ENCODE peak calls at places on chromosomes 7 and 10, in six cellular contexts. One of them, this sample, is unnamed.

GRCh38 chr10:69101451-69102095 is 13.7 kb downstream of the SRGN start:
- DNase-seq in pancreas: no peak
- DNase-seq in PC-3: peak
- DNase-seq in fibroblast of lung: peak
- DNase-seq in MM.1S: no peak
- DNase-seq in psoas muscle: no peak
- DNase-seq in this sample: no peak

GRCh38 chr10:4154317-4154716 is 369.3 kb upstream of the KLF6 start:
- DNase-seq in pancreas: no peak
- DNase-seq in PC-3: no peak
- DNase-seq in fibroblast of lung: no peak
- DNase-seq in MM.1S: no peak
- DNase-seq in psoas muscle: no peak
- DNase-seq in this sample: no peak

GRCh38 chr7:135411098-135411497 is 98.8 kb downstream of the CNOT4 start:
- DNase-seq in pancreas: no peak
- DNase-seq in PC-3: no peak
- DNase-seq in fibroblast of lung: no peak
- DNase-seq in MM.1S: no peak
- DNase-seq in psoas muscle: no peak
- DNase-seq in this sample: no peak

GRCh38 chr7:94003446-94004023 is 620 bp downstream of the BET1 start:
- DNase-seq in pancreas: no peak
- DNase-seq in PC-3: peak
- DNase-seq in fibroblast of lung: no peak
- DNase-seq in MM.1S: no peak
- DNase-seq in psoas muscle: no peak
- DNase-seq in this sample: no peak

GRCh38 chr7:36387437-36388345 is 2.0 kb upstream of the ANLN start:
- DNase-seq in pancreas: no peak
- DNase-seq in PC-3: peak
- DNase-seq in fibroblast of lung: no peak
- DNase-seq in MM.1S: no peak
- DNase-seq in psoas muscle: no peak
- DNase-seq in this sample: no peak

GRCh38 chr7:142500364-142500763 is 242.5 kb upstream of the PRSS58 start:
- DNase-seq in pancreas: no peak
- DNase-seq in PC-3: no peak
- DNase-seq in fibroblast of lung: no peak
- DNase-seq in MM.1S: no peak
- DNase-seq in psoas muscle: no peak
- DNase-seq in this sample: no peak

GRCh38 chr10:106872176-106872575 is 292.3 kb downstream of the SORCS1 start:
- DNase-seq in pancreas: no peak
- DNase-seq in PC-3: no peak
- DNase-seq in fibroblast of lung: no peak
- DNase-seq in MM.1S: peak
- DNase-seq in psoas muscle: no peak
- DNase-seq in this sample: no peak

GRCh38 chr7:150716368-150716767 is at the start of gene GIMAP1:
- DNase-seq in pancreas: no peak
- DNase-seq in PC-3: no peak
- DNase-seq in fibroblast of lung: no peak
- DNase-seq in MM.1S: no peak
- DNase-seq in psoas muscle: peak
- DNase-seq in this sample: no peak

GRCh38 chr10:102003541-102003940 is 52.4 kb downstream of the ARMH3 start:
- DNase-seq in pancreas: no peak
- DNase-seq in PC-3: no peak
- DNase-seq in fibroblast of lung: peak
- DNase-seq in MM.1S: no peak
- DNase-seq in psoas muscle: no peak
- DNase-seq in this sample: no peak

GRCh38 chr7:42877852-42878251 is 34.0 kb downstream of the C7orf25 start:
- DNase-seq in pancreas: no peak
- DNase-seq in PC-3: no peak
- DNase-seq in fibroblast of lung: no peak
- DNase-seq in MM.1S: no peak
- DNase-seq in psoas muscle: no peak
- DNase-seq in this sample: no peak

GRCh38 chr10:70677016-70677415 is 4.7 kb downstream of the ADAMTS14 start:
- DNase-seq in pancreas: no peak
- DNase-seq in PC-3: no peak
- DNase-seq in fibroblast of lung: no peak
- DNase-seq in MM.1S: no peak
- DNase-seq in psoas muscle: no peak
- DNase-seq in this sample: no peak

GRCh38 chr7:102898532-102898859 is 14.3 kb upstream of the LRRC17 start:
- DNase-seq in pancreas: no peak
- DNase-seq in PC-3: no peak
- DNase-seq in fibroblast of lung: no peak
- DNase-seq in MM.1S: no peak
- DNase-seq in psoas muscle: no peak
- DNase-seq in this sample: no peak

GRCh38 chr7:47571355-47572100 is 10.4 kb downstream of the TNS3 start:
- DNase-seq in pancreas: peak
- DNase-seq in PC-3: peak
- DNase-seq in fibroblast of lung: peak
- DNase-seq in MM.1S: peak
- DNase-seq in psoas muscle: peak
- DNase-seq in this sample: no peak

GRCh38 chr7:26321440-26321839 is 29.8 kb downstream of the SNX10 start:
- DNase-seq in pancreas: no peak
- DNase-seq in PC-3: peak
- DNase-seq in fibroblast of lung: no peak
- DNase-seq in MM.1S: no peak
- DNase-seq in psoas muscle: no peak
- DNase-seq in this sample: no peak

GRCh38 chr10:132900211-132900756 is 42.1 kb downstream of the CFAP46 start:
- DNase-seq in pancreas: peak
- DNase-seq in PC-3: no peak
- DNase-seq in fibroblast of lung: no peak
- DNase-seq in MM.1S: no peak
- DNase-seq in psoas muscle: no peak
- DNase-seq in this sample: no peak

GRCh38 chr7:6183006-6183405 is 89.4 kb downstream of the CYTH3 start:
- DNase-seq in pancreas: no peak
- DNase-seq in PC-3: no peak
- DNase-seq in fibroblast of lung: no peak
- DNase-seq in MM.1S: no peak
- DNase-seq in psoas muscle: no peak
- DNase-seq in this sample: no peak

GRCh38 chr7:18975276-18975675 is 142.2 kb downstream of the TWIST1 start:
- DNase-seq in pancreas: no peak
- DNase-seq in PC-3: peak
- DNase-seq in fibroblast of lung: no peak
- DNase-seq in MM.1S: no peak
- DNase-seq in psoas muscle: no peak
- DNase-seq in this sample: no peak

GRCh38 chr10:59310324-59310914 is 51.9 kb downstream of the FAM13C start:
- DNase-seq in pancreas: no peak
- DNase-seq in PC-3: no peak
- DNase-seq in fibroblast of lung: no peak
- DNase-seq in MM.1S: no peak
- DNase-seq in psoas muscle: no peak
- DNase-seq in this sample: no peak
- H3K27ac ChIP-seq in pancreas: no peak
- H3K27ac ChIP-seq in PC-3: no peak
- H3K27ac ChIP-seq in fibroblast of lung: no peak
- H3K27ac ChIP-seq in MM.1S: no peak
- H3K27ac ChIP-seq in psoas muscle: peak
- H3K27ac ChIP-seq in this sample: peak

GRCh38 chr7:70068531-70068930 is 470.3 kb downstream of the AUTS2 start:
- DNase-seq in pancreas: no peak
- DNase-seq in PC-3: no peak
- DNase-seq in fibroblast of lung: no peak
- DNase-seq in MM.1S: peak
- DNase-seq in psoas muscle: no peak
- DNase-seq in this sample: no peak

GRCh38 chr7:70076325-70076724 is 478.1 kb downstream of the AUTS2 start:
- DNase-seq in pancreas: no peak
- DNase-seq in PC-3: no peak
- DNase-seq in fibroblast of lung: no peak
- DNase-seq in MM.1S: no peak
- DNase-seq in psoas muscle: no peak
- DNase-seq in this sample: no peak

GRCh38 chr7:70069977-70070376 is 471.7 kb downstream of the AUTS2 start:
- DNase-seq in pancreas: no peak
- DNase-seq in PC-3: no peak
- DNase-seq in fibroblast of lung: no peak
- DNase-seq in MM.1S: peak
- DNase-seq in psoas muscle: no peak
- DNase-seq in this sample: no peak

GRCh38 chr7:70072220-70072619 is 473.9 kb downstream of the AUTS2 start:
- DNase-seq in pancreas: no peak
- DNase-seq in PC-3: no peak
- DNase-seq in fibroblast of lung: peak
- DNase-seq in MM.1S: peak
- DNase-seq in psoas muscle: no peak
- DNase-seq in this sample: no peak

DNA sequence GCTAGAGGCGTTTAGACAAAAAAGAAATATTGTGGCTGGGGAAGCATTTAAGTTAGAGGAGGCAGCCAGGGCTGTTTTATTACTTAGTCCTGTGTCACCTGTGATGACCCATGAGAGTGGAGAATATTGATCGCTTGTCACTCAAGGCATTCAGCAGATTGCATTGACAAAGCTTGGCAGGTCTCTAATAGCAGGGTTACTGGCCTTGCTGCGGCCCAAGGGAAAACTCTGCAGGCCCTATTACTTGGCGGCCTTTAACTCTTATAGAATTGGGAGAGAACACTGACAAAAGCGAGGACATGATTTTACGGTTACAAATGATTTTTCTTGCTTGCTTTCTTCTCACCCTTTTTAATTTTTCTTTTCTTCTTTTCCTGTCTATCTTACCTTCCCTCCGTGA is 473.5 kb downstream of the AUTS2 start:
- DNase-seq in pancreas: no peak
- DNase-seq in PC-3: no peak
- DNase-seq in fibroblast of lung: no peak
- DNase-seq in MM.1S: no peak
- DNase-seq in psoas muscle: no peak
- DNase-seq in this sample: no peak
- H3K27ac ChIP-seq in pancreas: no peak
- H3K27ac ChIP-seq in PC-3: no peak
- H3K27ac ChIP-seq in fibroblast of lung: no peak
- H3K27ac ChIP-seq in MM.1S: peak
- H3K27ac ChIP-seq in psoas muscle: peak
- H3K27ac ChIP-seq in this sample: no peak

GRCh38 chr10:110817614-110818013 is 54.1 kb upstream of the PDCD4 start:
- DNase-seq in pancreas: no peak
- DNase-seq in PC-3: no peak
- DNase-seq in fibroblast of lung: no peak
- DNase-seq in MM.1S: no peak
- DNase-seq in psoas muscle: no peak
- DNase-seq in this sample: no peak
- H3K27ac ChIP-seq in pancreas: peak
- H3K27ac ChIP-seq in PC-3: no peak
- H3K27ac ChIP-seq in fibroblast of lung: no peak
- H3K27ac ChIP-seq in MM.1S: no peak
- H3K27ac ChIP-seq in psoas muscle: peak
- H3K27ac ChIP-seq in this sample: no peak

GRCh38 chr7:2110586-2111396 is 122.0 kb downstream of the MAD1L1 start:
- DNase-seq in pancreas: no peak
- DNase-seq in PC-3: no peak
- DNase-seq in fibroblast of lung: peak
- DNase-seq in MM.1S: no peak
- DNase-seq in psoas muscle: no peak
- DNase-seq in this sample: no peak
- H3K27ac ChIP-seq in pancreas: peak
- H3K27ac ChIP-seq in PC-3: peak
- H3K27ac ChIP-seq in fibroblast of lung: peak
- H3K27ac ChIP-seq in MM.1S: no peak
- H3K27ac ChIP-seq in psoas muscle: peak
- H3K27ac ChIP-seq in this sample: peak

GRCh38 chr10:3045471-3046209 is 21.7 kb upstream of the PFKP start:
- DNase-seq in pancreas: peak
- DNase-seq in PC-3: peak
- DNase-seq in fibroblast of lung: peak
- DNase-seq in MM.1S: no peak
- DNase-seq in psoas muscle: peak
- DNase-seq in this sample: no peak

GRCh38 chr10:3046941-3047621 is 20.3 kb upstream of the PFKP start:
- DNase-seq in pancreas: no peak
- DNase-seq in PC-3: no peak
- DNase-seq in fibroblast of lung: no peak
- DNase-seq in MM.1S: no peak
- DNase-seq in psoas muscle: no peak
- DNase-seq in this sample: no peak

GRCh38 chr10:3046210-3046779 is 21.1 kb upstream of the PFKP start:
- DNase-seq in pancreas: peak
- DNase-seq in PC-3: no peak
- DNase-seq in fibroblast of lung: no peak
- DNase-seq in MM.1S: no peak
- DNase-seq in psoas muscle: no peak
- DNase-seq in this sample: no peak

GRCh38 chr10:3047622-3047995 is 19.7 kb upstream of the PFKP start:
- DNase-seq in pancreas: no peak
- DNase-seq in PC-3: no peak
- DNase-seq in fibroblast of lung: no peak
- DNase-seq in MM.1S: no peak
- DNase-seq in psoas muscle: no peak
- DNase-seq in this sample: no peak

DNA sequence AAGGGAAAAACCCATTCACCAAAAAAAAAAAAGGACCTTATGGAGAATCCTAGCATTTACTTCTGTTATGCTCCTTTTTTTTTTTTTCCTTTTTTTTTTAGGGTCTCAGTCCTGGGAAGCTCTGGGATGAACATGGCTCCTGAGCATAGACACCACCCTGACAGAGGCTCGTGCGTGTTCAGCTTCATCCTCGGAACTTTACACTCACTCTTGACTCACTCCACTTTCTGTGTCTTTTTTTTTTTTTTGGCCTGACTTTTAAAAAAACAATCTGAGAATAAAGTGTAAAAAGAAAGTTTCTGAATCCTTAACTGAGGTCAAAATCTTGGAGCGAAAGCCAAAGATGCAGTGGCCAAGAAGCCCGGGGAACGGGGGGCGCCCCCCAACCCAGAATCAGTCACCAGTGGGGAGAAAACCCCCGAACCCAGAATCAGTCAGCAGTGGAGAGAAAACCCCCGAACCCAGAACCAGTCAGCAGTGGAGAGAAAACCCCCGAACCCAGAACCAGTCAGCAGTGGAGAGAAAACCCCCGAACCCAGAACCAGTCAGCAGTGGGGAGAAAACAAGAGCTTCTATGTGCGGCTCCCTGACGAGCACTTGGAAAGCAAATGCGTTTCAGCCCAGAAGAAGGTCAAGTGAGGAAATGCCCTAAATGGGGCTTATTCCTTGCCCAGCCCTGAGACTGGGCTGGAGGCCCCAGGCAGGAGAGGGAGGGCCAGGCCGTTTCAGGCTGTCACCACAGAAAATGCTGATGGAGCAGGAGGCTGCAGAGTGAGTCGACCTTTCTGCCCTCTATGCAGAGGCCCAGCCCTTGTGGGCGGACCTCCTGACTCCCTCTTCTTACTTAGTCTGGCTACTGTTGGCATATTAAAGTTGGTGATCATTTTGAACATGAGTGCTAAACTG is 19.0 kb upstream of the PFKP start:
- DNase-seq in pancreas: no peak
- DNase-seq in PC-3: no peak
- DNase-seq in fibroblast of lung: peak
- DNase-seq in MM.1S: no peak
- DNase-seq in psoas muscle: no peak
- DNase-seq in this sample: no peak
- H3K27ac ChIP-seq in pancreas: no peak
- H3K27ac ChIP-seq in PC-3: no peak
- H3K27ac ChIP-seq in fibroblast of lung: peak
- H3K27ac ChIP-seq in MM.1S: no peak
- H3K27ac ChIP-seq in psoas muscle: no peak
- H3K27ac ChIP-seq in this sample: no peak

GRCh38 chr10:86668297-86669165 is at the start of gene LDB3:
- DNase-seq in pancreas: no peak
- DNase-seq in PC-3: peak
- DNase-seq in fibroblast of lung: peak
- DNase-seq in MM.1S: no peak
- DNase-seq in psoas muscle: peak
- DNase-seq in this sample: no peak
- H3K27ac ChIP-seq in pancreas: no peak
- H3K27ac ChIP-seq in PC-3: no peak
- H3K27ac ChIP-seq in fibroblast of lung: no peak
- H3K27ac ChIP-seq in MM.1S: no peak
- H3K27ac ChIP-seq in psoas muscle: peak
- H3K27ac ChIP-seq in this sample: peak

This sample was measured in caudate nucleus.